ENCODE peak calls at places on chromosomes 7 and 10, in seven cellular contexts. One of them, this sample, is unnamed.

GRCh38 chr7:116683786-116684185 is 11.8 kb downstream of the MET start:
- DNase-seq in GM20000: peak; percentile 64
- DNase-seq in progenitor cell of endocrine pancreas: no peak
- DNase-seq in OCI-LY7: peak; percentile 82
- DNase-seq in astrocyte of the spinal cord: no peak
- DNase-seq in IMR-90: no peak
- DNase-seq in fibroblast of lung: no peak
- DNase-seq in this sample: no peak

GRCh38 chr10:66180651-66181318 is 745.1 kb upstream of the LRRTM3 start:
- DNase-seq in GM20000: peak; percentile 38
- DNase-seq in progenitor cell of endocrine pancreas: no peak
- DNase-seq in OCI-LY7: peak; percentile 70
- DNase-seq in astrocyte of the spinal cord: peak; percentile 66
- DNase-seq in IMR-90: peak; percentile 52
- DNase-seq in fibroblast of lung: peak; percentile 44
- DNase-seq in this sample: no peak

GRCh38 chr10:28924585-28925153 is 247.3 kb downstream of the BAMBI start:
- DNase-seq in GM20000: no peak
- DNase-seq in progenitor cell of endocrine pancreas: no peak
- DNase-seq in OCI-LY7: no peak
- DNase-seq in astrocyte of the spinal cord: no peak
- DNase-seq in IMR-90: no peak
- DNase-seq in fibroblast of lung: no peak
- DNase-seq in this sample: no peak

GRCh38 chr10:103758294-103758681 is 97.1 kb downstream of the SH3PXD2A start:
- DNase-seq in GM20000: no peak
- DNase-seq in progenitor cell of endocrine pancreas: no peak
- DNase-seq in OCI-LY7: no peak
- DNase-seq in astrocyte of the spinal cord: peak; percentile 67
- DNase-seq in IMR-90: peak; percentile 86
- DNase-seq in fibroblast of lung: peak; percentile 76
- DNase-seq in this sample: no peak

GRCh38 chr10:48336978-48337599 is 30.6 kb downstream of the MAPK8 start:
- DNase-seq in GM20000: peak; percentile 24
- DNase-seq in progenitor cell of endocrine pancreas: no peak
- DNase-seq in OCI-LY7: no peak
- DNase-seq in astrocyte of the spinal cord: no peak
- DNase-seq in IMR-90: no peak
- DNase-seq in fibroblast of lung: no peak
- DNase-seq in this sample: no peak

GRCh38 chr10:63670291-63670898 is 149.2 kb downstream of the REEP3 start:
- DNase-seq in GM20000: peak; percentile 22
- DNase-seq in progenitor cell of endocrine pancreas: no peak
- DNase-seq in OCI-LY7: no peak
- DNase-seq in astrocyte of the spinal cord: no peak
- DNase-seq in IMR-90: no peak
- DNase-seq in fibroblast of lung: peak; percentile 36
- DNase-seq in this sample: no peak

GRCh38 chr7:155230169-155230593 is 67.5 kb upstream of the INSIG1 start:
- DNase-seq in GM20000: no peak
- DNase-seq in progenitor cell of endocrine pancreas: no peak
- DNase-seq in OCI-LY7: no peak
- DNase-seq in astrocyte of the spinal cord: peak; percentile 97
- DNase-seq in IMR-90: peak; percentile 99
- DNase-seq in fibroblast of lung: peak; percentile 100
- DNase-seq in this sample: no peak

GRCh38 chr7:77426521-77427051 is 10.4 kb upstream of the GSAP start:
- DNase-seq in GM20000: no peak
- DNase-seq in progenitor cell of endocrine pancreas: no peak
- DNase-seq in OCI-LY7: no peak
- DNase-seq in astrocyte of the spinal cord: peak; percentile 53
- DNase-seq in IMR-90: peak; percentile 63
- DNase-seq in fibroblast of lung: peak; percentile 76
- DNase-seq in this sample: no peak

GRCh38 chr10:124574456-124575070 is 112.9 kb downstream of the LHPP start:
- DNase-seq in GM20000: no peak
- DNase-seq in progenitor cell of endocrine pancreas: no peak
- DNase-seq in OCI-LY7: no peak
- DNase-seq in astrocyte of the spinal cord: no peak
- DNase-seq in IMR-90: no peak
- DNase-seq in fibroblast of lung: no peak
- DNase-seq in this sample: no peak

GRCh38 chr7:17207220-17207619 is 91.2 kb upstream of the AHR start:
- DNase-seq in GM20000: no peak
- DNase-seq in progenitor cell of endocrine pancreas: no peak
- DNase-seq in OCI-LY7: no peak
- DNase-seq in astrocyte of the spinal cord: no peak
- DNase-seq in IMR-90: peak; percentile 26
- DNase-seq in fibroblast of lung: peak; percentile 66
- DNase-seq in this sample: no peak

GRCh38 chr10:124048371-124049290 is 44.8 kb downstream of the CHST15 start:
- DNase-seq in GM20000: no peak
- DNase-seq in progenitor cell of endocrine pancreas: no peak
- DNase-seq in OCI-LY7: no peak
- DNase-seq in astrocyte of the spinal cord: peak; percentile 84
- DNase-seq in IMR-90: no peak
- DNase-seq in fibroblast of lung: no peak
- DNase-seq in this sample: no peak

GRCh38 chr7:70883750-70884445 is 248.0 kb upstream of the GALNT17 start:
- DNase-seq in GM20000: no peak
- DNase-seq in progenitor cell of endocrine pancreas: no peak
- DNase-seq in OCI-LY7: no peak
- DNase-seq in astrocyte of the spinal cord: no peak
- DNase-seq in IMR-90: no peak
- DNase-seq in fibroblast of lung: no peak
- DNase-seq in this sample: no peak
- TF ChIP-seq CTCF in GM20000: no peak
- TF ChIP-seq CTCF in progenitor cell of endocrine pancreas: no peak
- TF ChIP-seq CTCF in OCI-LY7: no peak
- TF ChIP-seq CTCF in astrocyte of the spinal cord: no peak
- TF ChIP-seq CTCF in IMR-90: no peak
- TF ChIP-seq CTCF in fibroblast of lung: no peak
- TF ChIP-seq CTCF in this sample: no peak

GRCh38 chr10:110681023-110681681 is 37.0 kb downstream of the RBM20 start:
- DNase-seq in GM20000: peak; percentile 56
- DNase-seq in progenitor cell of endocrine pancreas: peak; percentile 47
- DNase-seq in OCI-LY7: peak; percentile 61
- DNase-seq in astrocyte of the spinal cord: peak; percentile 31
- DNase-seq in IMR-90: peak; percentile 31
- DNase-seq in fibroblast of lung: peak; percentile 23
- DNase-seq in this sample: no peak
- TF ChIP-seq CTCF in GM20000: no peak
- TF ChIP-seq CTCF in progenitor cell of endocrine pancreas: peak; percentile 80
- TF ChIP-seq CTCF in OCI-LY7: peak; percentile 88
- TF ChIP-seq CTCF in astrocyte of the spinal cord: peak; percentile 74
- TF ChIP-seq CTCF in IMR-90: peak; percentile 44
- TF ChIP-seq CTCF in fibroblast of lung: peak; percentile 63
- TF ChIP-seq CTCF in this sample: no peak

DNA sequence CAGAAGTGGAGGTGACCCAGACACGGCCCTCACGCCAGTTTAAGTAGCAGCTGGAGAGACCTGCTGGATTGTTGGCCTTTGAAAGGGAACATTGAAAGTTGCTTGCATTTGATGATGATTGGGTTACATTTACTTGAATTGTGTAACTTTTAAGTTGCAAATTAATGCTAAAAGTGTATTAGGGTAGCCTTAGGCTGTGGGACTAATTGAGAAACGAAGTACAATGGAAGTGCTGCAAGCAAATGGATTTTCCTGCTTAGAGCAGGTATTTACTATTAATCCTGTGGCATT is 25.7 kb downstream of the CDK14 start:
- DNase-seq in GM20000: no peak
- DNase-seq in progenitor cell of endocrine pancreas: no peak
- DNase-seq in OCI-LY7: no peak
- DNase-seq in astrocyte of the spinal cord: no peak
- DNase-seq in IMR-90: no peak
- DNase-seq in fibroblast of lung: no peak
- DNase-seq in this sample: no peak
- TF ChIP-seq CTCF in GM20000: no peak
- TF ChIP-seq CTCF in progenitor cell of endocrine pancreas: no peak
- TF ChIP-seq CTCF in OCI-LY7: no peak
- TF ChIP-seq CTCF in astrocyte of the spinal cord: no peak
- TF ChIP-seq CTCF in IMR-90: no peak
- TF ChIP-seq CTCF in fibroblast of lung: no peak
- TF ChIP-seq CTCF in this sample: no peak

GRCh38 chr7:99733448-99733847 is 1.5 kb downstream of the CYP3A7 start:
- DNase-seq in GM20000: no peak
- DNase-seq in progenitor cell of endocrine pancreas: no peak
- DNase-seq in OCI-LY7: peak; percentile 19
- DNase-seq in astrocyte of the spinal cord: no peak
- DNase-seq in IMR-90: no peak
- DNase-seq in fibroblast of lung: no peak
- DNase-seq in this sample: no peak
- TF ChIP-seq CTCF in GM20000: no peak
- TF ChIP-seq CTCF in progenitor cell of endocrine pancreas: peak; percentile 46
- TF ChIP-seq CTCF in OCI-LY7: peak; percentile 71
- TF ChIP-seq CTCF in astrocyte of the spinal cord: peak; percentile 29
- TF ChIP-seq CTCF in IMR-90: no peak
- TF ChIP-seq CTCF in fibroblast of lung: peak; percentile 21
- TF ChIP-seq CTCF in this sample: peak; percentile 48

DNA sequence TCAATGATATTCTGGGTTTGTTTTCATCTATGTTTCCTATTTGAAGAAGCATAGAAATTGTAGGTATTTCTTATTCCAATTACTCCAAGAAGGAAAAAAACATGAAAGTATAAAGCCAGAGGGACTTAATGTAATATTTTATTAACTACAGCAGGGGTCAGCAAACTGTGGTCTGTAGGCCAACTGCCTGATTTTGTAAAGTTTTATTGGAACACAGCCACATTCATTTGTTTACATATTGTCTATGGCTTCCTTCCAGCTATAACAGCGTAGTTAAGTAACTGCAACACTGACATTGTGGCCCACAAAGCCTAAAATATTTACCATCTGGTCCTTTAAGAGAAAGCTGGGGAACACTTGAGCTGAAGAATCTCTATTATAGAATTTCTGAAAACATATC is 306.2 kb downstream of the BICC1 start:
- DNase-seq in GM20000: no peak
- DNase-seq in progenitor cell of endocrine pancreas: no peak
- DNase-seq in OCI-LY7: no peak
- DNase-seq in astrocyte of the spinal cord: peak; percentile 72
- DNase-seq in IMR-90: peak; percentile 79
- DNase-seq in fibroblast of lung: peak; percentile 67
- DNase-seq in this sample: no peak
- TF ChIP-seq CTCF in GM20000: no peak
- TF ChIP-seq CTCF in progenitor cell of endocrine pancreas: no peak
- TF ChIP-seq CTCF in OCI-LY7: no peak
- TF ChIP-seq CTCF in astrocyte of the spinal cord: peak; percentile 10
- TF ChIP-seq CTCF in IMR-90: peak; percentile 16
- TF ChIP-seq CTCF in fibroblast of lung: peak; percentile 10
- TF ChIP-seq CTCF in this sample: no peak

GRCh38 chr10:91410638-91411367 is 659 bp downstream of the HECTD2 start:
- DNase-seq in GM20000: peak; percentile 31
- DNase-seq in progenitor cell of endocrine pancreas: no peak
- DNase-seq in OCI-LY7: no peak
- DNase-seq in astrocyte of the spinal cord: peak; percentile 58
- DNase-seq in IMR-90: peak; percentile 63
- DNase-seq in fibroblast of lung: peak; percentile 71
- DNase-seq in this sample: peak; percentile 41
- TF ChIP-seq CTCF in GM20000: no peak
- TF ChIP-seq CTCF in progenitor cell of endocrine pancreas: no peak
- TF ChIP-seq CTCF in OCI-LY7: no peak
- TF ChIP-seq CTCF in astrocyte of the spinal cord: no peak
- TF ChIP-seq CTCF in IMR-90: no peak
- TF ChIP-seq CTCF in fibroblast of lung: no peak
- TF ChIP-seq CTCF in this sample: no peak